ENCODE peak calls at places on chromosomes 7 and 10, in eight cellular contexts. One of them, this sample, is unnamed.

GRCh38 chr7:130970196-130970595 is 236.2 kb upstream of the KLF14 start:
- DNase-seq in NCI-H1436: no peak
- DNase-seq in fibroblast of gingiva: no peak
- DNase-seq in Right ventricle myocardium superior: no peak
- DNase-seq in neural crest cell: no peak
- DNase-seq in skeletal muscle cell: no peak
- DNase-seq in NCI-H187: no peak
- DNase-seq in hypothalamus: no peak
- DNase-seq in this sample: no peak

GRCh38 chr7:43652364-43652763 is 69.5 kb downstream of the STK17A start:
- DNase-seq in NCI-H1436: no peak
- DNase-seq in fibroblast of gingiva: no peak
- DNase-seq in Right ventricle myocardium superior: no peak
- DNase-seq in neural crest cell: no peak
- DNase-seq in skeletal muscle cell: no peak
- DNase-seq in NCI-H187: no peak
- DNase-seq in hypothalamus: no peak
- DNase-seq in this sample: no peak

GRCh38 chr7:159141660-159142059 is 3.0 kb downstream of the VIPR2 start:
- DNase-seq in NCI-H1436: no peak
- DNase-seq in fibroblast of gingiva: no peak
- DNase-seq in Right ventricle myocardium superior: no peak
- DNase-seq in neural crest cell: no peak
- DNase-seq in skeletal muscle cell: no peak
- DNase-seq in NCI-H187: no peak
- DNase-seq in hypothalamus: no peak
- DNase-seq in this sample: no peak

GRCh38 chr10:131662851-131663250 is 238.0 kb upstream of the PPP2R2D start:
- DNase-seq in NCI-H1436: no peak
- DNase-seq in fibroblast of gingiva: no peak
- DNase-seq in Right ventricle myocardium superior: no peak
- DNase-seq in neural crest cell: no peak
- DNase-seq in skeletal muscle cell: no peak
- DNase-seq in NCI-H187: no peak
- DNase-seq in hypothalamus: no peak
- DNase-seq in this sample: no peak

GRCh38 chr7:7761340-7761973 is 43.0 kb upstream of the RPA3 start:
- DNase-seq in NCI-H1436: peak; percentile 59
- DNase-seq in fibroblast of gingiva: peak; percentile 63
- DNase-seq in Right ventricle myocardium superior: no peak
- DNase-seq in neural crest cell: no peak
- DNase-seq in skeletal muscle cell: no peak
- DNase-seq in NCI-H187: no peak
- DNase-seq in hypothalamus: no peak
- DNase-seq in this sample: no peak

GRCh38 chr10:24744966-24745365 is 21.3 kb upstream of the ARHGAP21 start:
- DNase-seq in NCI-H1436: no peak
- DNase-seq in fibroblast of gingiva: no peak
- DNase-seq in Right ventricle myocardium superior: no peak
- DNase-seq in neural crest cell: no peak
- DNase-seq in skeletal muscle cell: no peak
- DNase-seq in NCI-H187: no peak
- DNase-seq in hypothalamus: no peak
- DNase-seq in this sample: no peak

GRCh38 chr7:101878938-101879337 is 61.5 kb downstream of the CUX1 start:
- DNase-seq in NCI-H1436: no peak
- DNase-seq in fibroblast of gingiva: no peak
- DNase-seq in Right ventricle myocardium superior: no peak
- DNase-seq in neural crest cell: no peak
- DNase-seq in skeletal muscle cell: no peak
- DNase-seq in NCI-H187: no peak
- DNase-seq in hypothalamus: no peak
- DNase-seq in this sample: no peak

GRCh38 chr7:12674861-12675260 is 12.6 kb upstream of the ARL4A start:
- DNase-seq in NCI-H1436: no peak
- DNase-seq in fibroblast of gingiva: peak; percentile 66
- DNase-seq in Right ventricle myocardium superior: no peak
- DNase-seq in neural crest cell: no peak
- DNase-seq in skeletal muscle cell: peak; percentile 31
- DNase-seq in NCI-H187: no peak
- DNase-seq in hypothalamus: no peak
- DNase-seq in this sample: no peak

GRCh38 chr10:114029655-114030054 is 14.0 kb upstream of the ADRB1 start:
- DNase-seq in NCI-H1436: no peak
- DNase-seq in fibroblast of gingiva: no peak
- DNase-seq in Right ventricle myocardium superior: no peak
- DNase-seq in neural crest cell: no peak
- DNase-seq in skeletal muscle cell: no peak
- DNase-seq in NCI-H187: no peak
- DNase-seq in hypothalamus: no peak
- DNase-seq in this sample: no peak

GRCh38 chr10:27771231-27771630 is 25.6 kb upstream of the MKX start:
- DNase-seq in NCI-H1436: no peak
- DNase-seq in fibroblast of gingiva: no peak
- DNase-seq in Right ventricle myocardium superior: no peak
- DNase-seq in neural crest cell: no peak
- DNase-seq in skeletal muscle cell: no peak
- DNase-seq in NCI-H187: no peak
- DNase-seq in hypothalamus: no peak
- DNase-seq in this sample: no peak

GRCh38 chr10:117646718-117647117 is 104.2 kb downstream of the EMX2 start:
- DNase-seq in NCI-H1436: no peak
- DNase-seq in fibroblast of gingiva: no peak
- DNase-seq in Right ventricle myocardium superior: no peak
- DNase-seq in neural crest cell: no peak
- DNase-seq in skeletal muscle cell: no peak
- DNase-seq in NCI-H187: no peak
- DNase-seq in hypothalamus: no peak
- DNase-seq in this sample: no peak

GRCh38 chr10:132111121-132111731 is 45.5 kb downstream of the JAKMIP3 start:
- DNase-seq in NCI-H1436: no peak
- DNase-seq in fibroblast of gingiva: no peak
- DNase-seq in Right ventricle myocardium superior: peak; percentile 30
- DNase-seq in neural crest cell: no peak
- DNase-seq in skeletal muscle cell: no peak
- DNase-seq in NCI-H187: no peak
- DNase-seq in hypothalamus: no peak
- DNase-seq in this sample: no peak

GRCh38 chr10:92690211-92691041 is 671 bp downstream of the HHEX start:
- DNase-seq in NCI-H1436: no peak
- DNase-seq in fibroblast of gingiva: peak; percentile 39
- DNase-seq in Right ventricle myocardium superior: peak; percentile 77
- DNase-seq in neural crest cell: peak; percentile 13
- DNase-seq in skeletal muscle cell: no peak
- DNase-seq in NCI-H187: peak; percentile 25
- DNase-seq in hypothalamus: no peak
- DNase-seq in this sample: no peak

GRCh38 chr7:130141161-130141857 is 63.9 kb downstream of the TMEM209 start:
- DNase-seq in NCI-H1436: peak; percentile 14
- DNase-seq in fibroblast of gingiva: peak; percentile 58
- DNase-seq in Right ventricle myocardium superior: peak; percentile 65
- DNase-seq in neural crest cell: peak; percentile 65
- DNase-seq in skeletal muscle cell: no peak
- DNase-seq in NCI-H187: no peak
- DNase-seq in hypothalamus: no peak
- DNase-seq in this sample: peak; percentile 78

GRCh38 chr7:30472771-30473392 is 5.7 kb downstream of the NOD1 start:
- DNase-seq in NCI-H1436: no peak
- DNase-seq in fibroblast of gingiva: peak; percentile 93
- DNase-seq in Right ventricle myocardium superior: no peak
- DNase-seq in neural crest cell: no peak
- DNase-seq in skeletal muscle cell: peak; percentile 73
- DNase-seq in NCI-H187: no peak
- DNase-seq in hypothalamus: no peak
- DNase-seq in this sample: no peak

GRCh38 chr10:94630017-94630688 is 53.4 kb upstream of the CYP2C18 start:
- DNase-seq in NCI-H1436: peak; percentile 19
- DNase-seq in fibroblast of gingiva: peak; percentile 15
- DNase-seq in Right ventricle myocardium superior: no peak
- DNase-seq in neural crest cell: no peak
- DNase-seq in skeletal muscle cell: no peak
- DNase-seq in NCI-H187: no peak
- DNase-seq in hypothalamus: no peak
- DNase-seq in this sample: peak; percentile 2

GRCh38 chr7:43577485-43577951 is 5.4 kb upstream of the STK17A start:
- DNase-seq in NCI-H1436: peak; percentile 24
- DNase-seq in fibroblast of gingiva: no peak
- DNase-seq in Right ventricle myocardium superior: no peak
- DNase-seq in neural crest cell: no peak
- DNase-seq in skeletal muscle cell: no peak
- DNase-seq in NCI-H187: no peak
- DNase-seq in hypothalamus: no peak
- DNase-seq in this sample: no peak

GRCh38 chr7:68176974-68177373 is 1180.3 kb downstream of the TYW1 start:
- DNase-seq in NCI-H1436: peak; percentile 47
- DNase-seq in fibroblast of gingiva: no peak
- DNase-seq in Right ventricle myocardium superior: no peak
- DNase-seq in neural crest cell: peak; percentile 66
- DNase-seq in skeletal muscle cell: no peak
- DNase-seq in NCI-H187: peak; percentile 45
- DNase-seq in hypothalamus: peak; percentile 4
- DNase-seq in this sample: peak; percentile 70

GRCh38 chr10:5547934-5548660 is 23.3 kb downstream of the CALML3 start:
- DNase-seq in NCI-H1436: no peak
- DNase-seq in fibroblast of gingiva: no peak
- DNase-seq in Right ventricle myocardium superior: peak; percentile 51
- DNase-seq in neural crest cell: no peak
- DNase-seq in skeletal muscle cell: no peak
- DNase-seq in NCI-H187: no peak
- DNase-seq in hypothalamus: no peak
- DNase-seq in this sample: peak; percentile 29

GRCh38 chr10:119418401-119418800 is 124.1 kb downstream of the RGS10 start:
- DNase-seq in NCI-H1436: no peak
- DNase-seq in fibroblast of gingiva: no peak
- DNase-seq in Right ventricle myocardium superior: peak; percentile 37
- DNase-seq in neural crest cell: no peak
- DNase-seq in skeletal muscle cell: no peak
- DNase-seq in NCI-H187: no peak
- DNase-seq in hypothalamus: no peak
- DNase-seq in this sample: no peak

GRCh38 chr10:71975891-71976725 is 11.9 kb downstream of the CHST3 start:
- DNase-seq in NCI-H1436: no peak
- DNase-seq in fibroblast of gingiva: peak; percentile 55
- DNase-seq in Right ventricle myocardium superior: no peak
- DNase-seq in neural crest cell: no peak
- DNase-seq in skeletal muscle cell: no peak
- DNase-seq in NCI-H187: no peak
- DNase-seq in hypothalamus: no peak
- DNase-seq in this sample: no peak

GRCh38 chr10:129761573-129761972 is 202.5 kb downstream of the EBF3 start:
- DNase-seq in NCI-H1436: no peak
- DNase-seq in fibroblast of gingiva: no peak
- DNase-seq in Right ventricle myocardium superior: peak; percentile 22
- DNase-seq in neural crest cell: no peak
- DNase-seq in skeletal muscle cell: no peak
- DNase-seq in NCI-H187: no peak
- DNase-seq in hypothalamus: no peak
- DNase-seq in this sample: no peak

GRCh38 chr7:47042669-47043068 is 539.2 kb downstream of the TNS3 start:
- DNase-seq in NCI-H1436: no peak
- DNase-seq in fibroblast of gingiva: no peak
- DNase-seq in Right ventricle myocardium superior: no peak
- DNase-seq in neural crest cell: no peak
- DNase-seq in skeletal muscle cell: no peak
- DNase-seq in NCI-H187: no peak
- DNase-seq in hypothalamus: no peak
- DNase-seq in this sample: no peak

GRCh38 chr7:112267944-112268691 is 61.6 kb downstream of the ZNF277 start:
- DNase-seq in NCI-H1436: no peak
- DNase-seq in fibroblast of gingiva: no peak
- DNase-seq in Right ventricle myocardium superior: no peak
- DNase-seq in neural crest cell: no peak
- DNase-seq in skeletal muscle cell: no peak
- DNase-seq in NCI-H187: no peak
- DNase-seq in hypothalamus: no peak
- DNase-seq in this sample: peak; percentile 19

GRCh38 chr10:69972951-69973350 is 79.7 kb upstream of the MACROH2A2 start:
- DNase-seq in NCI-H1436: no peak
- DNase-seq in fibroblast of gingiva: peak; percentile 81
- DNase-seq in Right ventricle myocardium superior: no peak
- DNase-seq in neural crest cell: no peak
- DNase-seq in skeletal muscle cell: no peak
- DNase-seq in NCI-H187: no peak
- DNase-seq in hypothalamus: no peak
- DNase-seq in this sample: no peak

GRCh38 chr10:78774999-78775711 is 293.6 kb upstream of the ZMIZ1 start:
- DNase-seq in NCI-H1436: no peak
- DNase-seq in fibroblast of gingiva: no peak
- DNase-seq in Right ventricle myocardium superior: no peak
- DNase-seq in neural crest cell: no peak
- DNase-seq in skeletal muscle cell: no peak
- DNase-seq in NCI-H187: no peak
- DNase-seq in hypothalamus: no peak
- DNase-seq in this sample: peak; percentile 91

GRCh38 chr10:785539-786214 is 96.2 kb upstream of the DIP2C start:
- DNase-seq in NCI-H1436: no peak
- DNase-seq in fibroblast of gingiva: no peak
- DNase-seq in Right ventricle myocardium superior: peak; percentile 27
- DNase-seq in neural crest cell: no peak
- DNase-seq in skeletal muscle cell: no peak
- DNase-seq in NCI-H187: no peak
- DNase-seq in hypothalamus: no peak
- DNase-seq in this sample: no peak

GRCh38 chr10:49632406-49633317 is 18.8 kb downstream of the CHAT start:
- DNase-seq in NCI-H1436: no peak
- DNase-seq in fibroblast of gingiva: no peak
- DNase-seq in Right ventricle myocardium superior: no peak
- DNase-seq in neural crest cell: no peak
- DNase-seq in skeletal muscle cell: no peak
- DNase-seq in NCI-H187: no peak
- DNase-seq in hypothalamus: no peak
- DNase-seq in this sample: no peak

GRCh38 chr7:5423844-5424688 is 432 bp upstream of the TNRC18 start:
- DNase-seq in NCI-H1436: peak; percentile 98
- DNase-seq in fibroblast of gingiva: peak; percentile 99
- DNase-seq in Right ventricle myocardium superior: peak; percentile 97
- DNase-seq in neural crest cell: peak; percentile 88
- DNase-seq in skeletal muscle cell: peak; percentile 97
- DNase-seq in NCI-H187: peak; percentile 96
- DNase-seq in hypothalamus: peak; percentile 86
- DNase-seq in this sample: peak; percentile 96

GRCh38 chr10:131533846-131534526 is 222.5 kb upstream of the TCERG1L start:
- DNase-seq in NCI-H1436: no peak
- DNase-seq in fibroblast of gingiva: no peak
- DNase-seq in Right ventricle myocardium superior: no peak
- DNase-seq in neural crest cell: no peak
- DNase-seq in skeletal muscle cell: no peak
- DNase-seq in NCI-H187: no peak
- DNase-seq in hypothalamus: no peak
- DNase-seq in this sample: no peak